ENCODE peak calls at places on chromosomes 3 and 15, in four cellular contexts. One of them, this sample, is unnamed.

GRCh38 chr3:107798381-107798780 is 275.6 kb downstream of the BBX start:
- DNase-seq in K562: no peak
- DNase-seq in GM12878: no peak
- DNase-seq in HepG2: no peak
- DNase-seq in this sample: no peak

GRCh38 chr15:76903251-76903681 is 1.9 kb downstream of the SCAPER start:
- DNase-seq in K562: no peak
- DNase-seq in HepG2: peak
- DNase-seq in GM12878: peak
- DNase-seq in this sample: no peak

GRCh38 chr3:97293596-97294131 is 470.9 kb upstream of the ARL6 start:
- DNase-seq in HepG2: no peak
- DNase-seq in K562: no peak
- DNase-seq in GM12878: no peak
- DNase-seq in this sample: no peak

GRCh38 chr15:39096608-39097007 is 484.3 kb upstream of the THBS1 start:
- DNase-seq in K562: no peak
- DNase-seq in GM12878: no peak
- DNase-seq in HepG2: no peak
- DNase-seq in this sample: no peak

GRCh38 chr15:61115679-61116078 is 113.4 kb downstream of the RORA start:
- DNase-seq in HepG2: no peak
- DNase-seq in K562: no peak
- DNase-seq in GM12878: no peak
- DNase-seq in this sample: no peak

GRCh38 chr15:71329509-71330260 is 214.4 kb downstream of the THSD4 start:
- DNase-seq in K562: no peak
- DNase-seq in HepG2: no peak
- DNase-seq in GM12878: no peak
- DNase-seq in this sample: no peak

GRCh38 chr15:28944696-28945300 is 59.0 kb downstream of the APBA2 start:
- DNase-seq in HepG2: no peak
- DNase-seq in GM12878: no peak
- DNase-seq in K562: no peak
- DNase-seq in this sample: no peak

GRCh38 chr3:129975332-129976090 is 991 bp downstream of the TRH start:
- DNase-seq in GM12878: no peak
- DNase-seq in HepG2: no peak
- DNase-seq in K562: no peak
- DNase-seq in this sample: no peak

GRCh38 chr3:187264051-187264450 is 27.5 kb downstream of the MASP1 start:
- DNase-seq in K562: no peak
- DNase-seq in HepG2: peak
- DNase-seq in GM12878: no peak
- DNase-seq in this sample: peak

GRCh38 chr3:127172670-127173515 is 20.0 kb upstream of the PRR23E start:
- DNase-seq in GM12878: no peak
- DNase-seq in HepG2: no peak
- DNase-seq in K562: no peak
- DNase-seq in this sample: peak

GRCh38 chr15:85073556-85074194 is 92.0 kb downstream of the PDE8A start:
- DNase-seq in HepG2: no peak
- DNase-seq in GM12878: no peak
- DNase-seq in K562: no peak
- DNase-seq in this sample: no peak

GRCh38 chr3:119676771-119677640 is at the start of gene COX17:
- DNase-seq in K562: peak
- DNase-seq in HepG2: peak
- DNase-seq in GM12878: peak
- DNase-seq in this sample: peak

GRCh38 chr15:35852818-35853624 is 307.1 kb upstream of the DPH6 start:
- DNase-seq in K562: no peak
- DNase-seq in GM12878: no peak
- DNase-seq in HepG2: no peak
- DNase-seq in this sample: no peak

GRCh38 chr3:167350245-167350862 is 29.7 kb downstream of the ZBBX start:
- DNase-seq in GM12878: no peak
- DNase-seq in HepG2: peak
- DNase-seq in K562: no peak
- DNase-seq in this sample: peak

GRCh38 chr3:64224826-64225606 is at the start of gene PRICKLE2:
- DNase-seq in GM12878: peak
- DNase-seq in K562: no peak
- DNase-seq in HepG2: no peak
- DNase-seq in this sample: peak

GRCh38 chr3:24017305-24017704 is 72.2 kb downstream of the NR1D2 start:
- DNase-seq in HepG2: no peak
- DNase-seq in GM12878: no peak
- DNase-seq in K562: no peak
- DNase-seq in this sample: no peak

GRCh38 chr3:160999268-160999667 is 105.9 kb downstream of the B3GALNT1 start:
- DNase-seq in GM12878: no peak
- DNase-seq in HepG2: no peak
- DNase-seq in K562: no peak
- DNase-seq in this sample: no peak
- TF ChIP-seq FOXK2 in GM12878: no peak
- TF ChIP-seq FOXK2 in HepG2: no peak
- TF ChIP-seq FOXK2 in K562: no peak
- TF ChIP-seq FOXK2 in this sample: no peak

GRCh38 chr15:96335429-96335807 is 4.9 kb downstream of the NR2F2 start:
- DNase-seq in HepG2: peak
- DNase-seq in GM12878: no peak
- DNase-seq in K562: no peak
- DNase-seq in this sample: no peak

GRCh38 chr15:96334705-96335428 is 4.4 kb downstream of the NR2F2 start:
- DNase-seq in GM12878: no peak
- DNase-seq in K562: no peak
- DNase-seq in HepG2: no peak
- DNase-seq in this sample: no peak

GRCh38 chr15:96333194-96334016 is 2.9 kb downstream of the NR2F2 start:
- DNase-seq in K562: no peak
- DNase-seq in GM12878: no peak
- DNase-seq in HepG2: no peak
- DNase-seq in this sample: no peak

GRCh38 chr15:96332854-96333193 is 2.3 kb downstream of the NR2F2 start:
- DNase-seq in K562: no peak
- DNase-seq in HepG2: no peak
- DNase-seq in GM12878: no peak
- DNase-seq in this sample: no peak

GRCh38 chr15:96334017-96334704 is 3.7 kb downstream of the NR2F2 start:
- DNase-seq in HepG2: no peak
- DNase-seq in K562: no peak
- DNase-seq in GM12878: no peak
- DNase-seq in this sample: no peak
- TF ChIP-seq FOXK2 in HepG2: no peak
- TF ChIP-seq FOXK2 in K562: no peak
- TF ChIP-seq FOXK2 in GM12878: no peak
- TF ChIP-seq FOXK2 in this sample: no peak

GRCh38 chr3:152244156-152244888 is 24.4 kb upstream of the MBNL1 start:
- DNase-seq in HepG2: no peak
- DNase-seq in GM12878: no peak
- DNase-seq in K562: no peak
- DNase-seq in this sample: no peak

GRCh38 chr3:152245498-152246175 is 23.1 kb upstream of the MBNL1 start:
- DNase-seq in HepG2: no peak
- DNase-seq in GM12878: no peak
- DNase-seq in K562: no peak
- DNase-seq in this sample: no peak

GRCh38 chr3:152243301-152243711 is 25.4 kb upstream of the MBNL1 start:
- DNase-seq in GM12878: peak
- DNase-seq in HepG2: peak
- DNase-seq in K562: peak
- DNase-seq in this sample: no peak

GRCh38 chr3:152236741-152237140 is 32.0 kb upstream of the MBNL1 start:
- DNase-seq in GM12878: no peak
- DNase-seq in K562: no peak
- DNase-seq in HepG2: no peak
- DNase-seq in this sample: no peak

DNA sequence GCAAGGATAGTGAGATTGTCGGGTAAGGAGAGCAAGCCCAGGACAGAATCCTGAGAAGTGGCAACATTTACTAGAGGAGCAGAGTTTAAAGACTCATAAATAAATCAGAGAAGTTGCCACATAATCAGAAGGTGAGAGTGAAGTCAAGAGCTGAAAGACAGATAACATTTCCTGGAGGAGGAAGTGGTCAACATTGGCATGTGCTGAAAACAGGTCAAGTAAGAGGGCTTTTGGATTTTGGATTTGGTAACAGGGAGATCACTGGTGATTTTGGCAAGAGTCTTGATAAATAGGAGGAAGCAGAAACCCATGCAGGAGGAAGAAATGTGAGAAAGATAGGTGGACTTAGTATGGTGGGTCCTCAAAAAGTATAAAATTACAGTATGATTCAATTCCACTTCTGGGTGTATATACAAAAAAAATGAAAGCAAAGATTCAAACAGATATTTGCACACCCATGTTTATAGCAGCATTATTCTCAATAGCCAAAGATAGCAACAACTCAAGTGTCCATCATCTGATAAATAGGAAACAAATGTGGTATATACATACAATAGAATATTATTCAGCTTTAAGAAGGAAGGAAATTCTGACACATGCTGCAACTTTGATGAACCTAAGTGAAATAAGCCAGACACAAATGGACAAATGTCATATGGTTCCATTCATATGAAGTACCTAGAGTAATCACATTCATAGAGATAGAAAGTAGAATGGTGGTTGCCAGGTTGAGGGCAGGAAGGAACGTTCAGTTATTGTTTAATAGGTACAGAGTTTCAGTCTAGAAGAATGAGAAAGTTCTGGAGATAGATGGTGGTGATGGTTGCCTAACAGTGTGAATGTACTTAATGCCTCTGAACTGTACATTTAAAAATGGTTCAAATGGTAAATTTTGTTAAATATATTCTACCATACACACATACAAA is 27.3 kb upstream of the MBNL1 start:
- DNase-seq in GM12878: no peak
- DNase-seq in K562: no peak
- DNase-seq in HepG2: no peak
- DNase-seq in this sample: no peak
- TF ChIP-seq FOXK2 in GM12878: no peak
- TF ChIP-seq FOXK2 in K562: no peak
- TF ChIP-seq FOXK2 in HepG2: no peak
- TF ChIP-seq FOXK2 in this sample: no peak

DNA sequence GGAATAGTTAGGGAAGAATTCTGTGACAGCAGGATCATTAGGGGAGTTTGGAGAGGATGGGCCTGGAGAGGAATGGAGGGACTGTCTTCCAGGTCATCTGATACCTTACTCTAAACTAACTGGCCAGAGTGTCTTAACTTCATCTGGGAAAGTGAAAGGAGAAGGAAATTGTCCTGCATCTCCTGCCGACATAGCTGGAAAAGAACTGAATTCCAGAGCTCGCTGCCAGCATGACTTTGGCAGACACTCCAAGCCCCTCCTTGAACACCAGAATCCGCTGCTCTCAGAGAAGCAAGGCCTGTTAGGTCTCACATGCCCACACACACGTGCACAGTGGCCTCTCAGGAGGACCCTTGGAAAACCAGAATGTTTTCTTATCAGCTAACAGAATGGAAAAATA is 10.5 kb downstream of the ABI3BP start:
- DNase-seq in K562: no peak
- DNase-seq in GM12878: no peak
- DNase-seq in HepG2: no peak
- DNase-seq in this sample: no peak
- TF ChIP-seq FOXK2 in K562: no peak
- TF ChIP-seq FOXK2 in GM12878: no peak
- TF ChIP-seq FOXK2 in HepG2: no peak
- TF ChIP-seq FOXK2 in this sample: no peak

This sample was measured in HEK293T.